ENCODE peak calls at places on chromosome 9, in ten cellular contexts. One of them, this sample, is unnamed.

GRCh38 chr9:76699966-76700365 is 64.3 kb upstream of the PCA3 start:
- DNase-seq in NCI-H460: no peak
- DNase-seq in brain microvascular endothelial cell: peak
- DNase-seq in NCI-H1694: no peak
- DNase-seq in stimulated activated CD4-positive, alpha-beta T cell treated with anti-CD3 and anti-CD28 coated beads, Interleukin-4, amount 100 ng/mL, for 4 hours: no peak
- DNase-seq in myocyte: peak
- DNase-seq in activated CD8-positive, alpha-beta memory T cell treated with anti-CD3 and anti-CD28 coated beads for 48 hours: no peak
- DNase-seq in ovary: no peak
- DNase-seq in neuronal stem cell: no peak
- DNase-seq in ascending aorta: no peak
- DNase-seq in this sample: no peak

GRCh38 chr9:95132406-95133350 is 184.8 kb downstream of the FANCC start:
- DNase-seq in brain microvascular endothelial cell: no peak
- DNase-seq in stimulated activated CD4-positive, alpha-beta T cell treated with anti-CD3 and anti-CD28 coated beads, Interleukin-4, amount 100 ng/mL, for 4 hours: no peak
- DNase-seq in myocyte: no peak
- DNase-seq in NCI-H1694: no peak
- DNase-seq in ovary: no peak
- DNase-seq in neuronal stem cell: no peak
- DNase-seq in NCI-H460: no peak
- DNase-seq in activated CD8-positive, alpha-beta memory T cell treated with anti-CD3 and anti-CD28 coated beads for 48 hours: no peak
- DNase-seq in ascending aorta: no peak
- DNase-seq in this sample: no peak

GRCh38 chr9:114487607-114488300 is 17.5 kb downstream of the WHRN start:
- DNase-seq in neuronal stem cell: peak
- DNase-seq in activated CD8-positive, alpha-beta memory T cell treated with anti-CD3 and anti-CD28 coated beads for 48 hours: peak
- DNase-seq in ovary: no peak
- DNase-seq in myocyte: peak
- DNase-seq in NCI-H1694: peak
- DNase-seq in brain microvascular endothelial cell: peak
- DNase-seq in ascending aorta: no peak
- DNase-seq in NCI-H460: peak
- DNase-seq in stimulated activated CD4-positive, alpha-beta T cell treated with anti-CD3 and anti-CD28 coated beads, Interleukin-4, amount 100 ng/mL, for 4 hours: peak
- DNase-seq in this sample: peak

GRCh38 chr9:101027733-101028345 is 688 bp upstream of the PLPPR1 start:
- DNase-seq in stimulated activated CD4-positive, alpha-beta T cell treated with anti-CD3 and anti-CD28 coated beads, Interleukin-4, amount 100 ng/mL, for 4 hours: no peak
- DNase-seq in activated CD8-positive, alpha-beta memory T cell treated with anti-CD3 and anti-CD28 coated beads for 48 hours: no peak
- DNase-seq in neuronal stem cell: peak
- DNase-seq in brain microvascular endothelial cell: no peak
- DNase-seq in myocyte: no peak
- DNase-seq in NCI-H460: no peak
- DNase-seq in ascending aorta: no peak
- DNase-seq in ovary: no peak
- DNase-seq in NCI-H1694: no peak
- DNase-seq in this sample: peak

GRCh38 chr9:70413427-70413797 is 1.0 kb downstream of the KLF9 start:
- DNase-seq in neuronal stem cell: no peak
- DNase-seq in brain microvascular endothelial cell: no peak
- DNase-seq in NCI-H1694: no peak
- DNase-seq in myocyte: no peak
- DNase-seq in ovary: no peak
- DNase-seq in NCI-H460: no peak
- DNase-seq in activated CD8-positive, alpha-beta memory T cell treated with anti-CD3 and anti-CD28 coated beads for 48 hours: no peak
- DNase-seq in stimulated activated CD4-positive, alpha-beta T cell treated with anti-CD3 and anti-CD28 coated beads, Interleukin-4, amount 100 ng/mL, for 4 hours: peak
- DNase-seq in ascending aorta: no peak
- DNase-seq in this sample: no peak

GRCh38 chr9:132672413-132672690 is 2.1 kb downstream of the GTF3C4 start:
- DNase-seq in ovary: no peak
- DNase-seq in brain microvascular endothelial cell: peak
- DNase-seq in myocyte: no peak
- DNase-seq in ascending aorta: no peak
- DNase-seq in activated CD8-positive, alpha-beta memory T cell treated with anti-CD3 and anti-CD28 coated beads for 48 hours: no peak
- DNase-seq in NCI-H1694: no peak
- DNase-seq in NCI-H460: no peak
- DNase-seq in neuronal stem cell: no peak
- DNase-seq in stimulated activated CD4-positive, alpha-beta T cell treated with anti-CD3 and anti-CD28 coated beads, Interleukin-4, amount 100 ng/mL, for 4 hours: no peak
- DNase-seq in this sample: no peak

GRCh38 chr9:133233681-133234432 is 24.8 kb upstream of the OBP2B start:
- DNase-seq in stimulated activated CD4-positive, alpha-beta T cell treated with anti-CD3 and anti-CD28 coated beads, Interleukin-4, amount 100 ng/mL, for 4 hours: no peak
- DNase-seq in brain microvascular endothelial cell: no peak
- DNase-seq in myocyte: no peak
- DNase-seq in ascending aorta: peak
- DNase-seq in activated CD8-positive, alpha-beta memory T cell treated with anti-CD3 and anti-CD28 coated beads for 48 hours: no peak
- DNase-seq in neuronal stem cell: no peak
- DNase-seq in ovary: peak
- DNase-seq in NCI-H460: no peak
- DNase-seq in NCI-H1694: no peak
- DNase-seq in this sample: no peak

GRCh38 chr9:75265525-75265972 is 177.2 kb downstream of the OSTF1 start:
- DNase-seq in brain microvascular endothelial cell: peak
- DNase-seq in stimulated activated CD4-positive, alpha-beta T cell treated with anti-CD3 and anti-CD28 coated beads, Interleukin-4, amount 100 ng/mL, for 4 hours: peak
- DNase-seq in ovary: no peak
- DNase-seq in neuronal stem cell: peak
- DNase-seq in NCI-H1694: no peak
- DNase-seq in myocyte: peak
- DNase-seq in ascending aorta: peak
- DNase-seq in NCI-H460: peak
- DNase-seq in activated CD8-positive, alpha-beta memory T cell treated with anti-CD3 and anti-CD28 coated beads for 48 hours: no peak
- DNase-seq in this sample: peak

GRCh38 chr9:118751848-118752223 is 617.4 kb downstream of the BRINP1 start:
- DNase-seq in ascending aorta: no peak
- DNase-seq in NCI-H1694: no peak
- DNase-seq in NCI-H460: no peak
- DNase-seq in activated CD8-positive, alpha-beta memory T cell treated with anti-CD3 and anti-CD28 coated beads for 48 hours: no peak
- DNase-seq in neuronal stem cell: no peak
- DNase-seq in brain microvascular endothelial cell: no peak
- DNase-seq in ovary: no peak
- DNase-seq in myocyte: no peak
- DNase-seq in stimulated activated CD4-positive, alpha-beta T cell treated with anti-CD3 and anti-CD28 coated beads, Interleukin-4, amount 100 ng/mL, for 4 hours: no peak
- DNase-seq in this sample: no peak

GRCh38 chr9:16721972-16722371 is 148.5 kb downstream of the BNC2 start:
- DNase-seq in NCI-H1694: no peak
- DNase-seq in neuronal stem cell: no peak
- DNase-seq in activated CD8-positive, alpha-beta memory T cell treated with anti-CD3 and anti-CD28 coated beads for 48 hours: no peak
- DNase-seq in brain microvascular endothelial cell: peak
- DNase-seq in NCI-H460: peak
- DNase-seq in myocyte: peak
- DNase-seq in ascending aorta: peak
- DNase-seq in stimulated activated CD4-positive, alpha-beta T cell treated with anti-CD3 and anti-CD28 coated beads, Interleukin-4, amount 100 ng/mL, for 4 hours: no peak
- DNase-seq in ovary: peak
- DNase-seq in this sample: no peak

GRCh38 chr9:127036437-127036836 is 86.0 kb downstream of the ANGPTL2 start:
- DNase-seq in NCI-H460: no peak
- DNase-seq in neuronal stem cell: no peak
- DNase-seq in myocyte: peak
- DNase-seq in NCI-H1694: no peak
- DNase-seq in activated CD8-positive, alpha-beta memory T cell treated with anti-CD3 and anti-CD28 coated beads for 48 hours: no peak
- DNase-seq in ascending aorta: no peak
- DNase-seq in stimulated activated CD4-positive, alpha-beta T cell treated with anti-CD3 and anti-CD28 coated beads, Interleukin-4, amount 100 ng/mL, for 4 hours: no peak
- DNase-seq in brain microvascular endothelial cell: no peak
- DNase-seq in ovary: no peak
- DNase-seq in this sample: no peak

GRCh38 chr9:83304686-83305085 is 233.5 kb downstream of the FRMD3 start:
- DNase-seq in NCI-H1694: peak
- DNase-seq in activated CD8-positive, alpha-beta memory T cell treated with anti-CD3 and anti-CD28 coated beads for 48 hours: no peak
- DNase-seq in ascending aorta: peak
- DNase-seq in NCI-H460: no peak
- DNase-seq in neuronal stem cell: no peak
- DNase-seq in ovary: peak
- DNase-seq in stimulated activated CD4-positive, alpha-beta T cell treated with anti-CD3 and anti-CD28 coated beads, Interleukin-4, amount 100 ng/mL, for 4 hours: no peak
- DNase-seq in brain microvascular endothelial cell: peak
- DNase-seq in myocyte: peak
- DNase-seq in this sample: peak

GRCh38 chr9:127796225-127796813 is 6.4 kb upstream of the FPGS start:
- DNase-seq in activated CD8-positive, alpha-beta memory T cell treated with anti-CD3 and anti-CD28 coated beads for 48 hours: no peak
- DNase-seq in NCI-H460: no peak
- DNase-seq in ascending aorta: no peak
- DNase-seq in ovary: peak
- DNase-seq in brain microvascular endothelial cell: no peak
- DNase-seq in neuronal stem cell: no peak
- DNase-seq in myocyte: peak
- DNase-seq in NCI-H1694: no peak
- DNase-seq in stimulated activated CD4-positive, alpha-beta T cell treated with anti-CD3 and anti-CD28 coated beads, Interleukin-4, amount 100 ng/mL, for 4 hours: no peak
- DNase-seq in this sample: no peak

GRCh38 chr9:38233796-38234355 is 158.6 kb upstream of the ALDH1B1 start:
- DNase-seq in NCI-H460: no peak
- DNase-seq in ascending aorta: no peak
- DNase-seq in NCI-H1694: no peak
- DNase-seq in activated CD8-positive, alpha-beta memory T cell treated with anti-CD3 and anti-CD28 coated beads for 48 hours: no peak
- DNase-seq in brain microvascular endothelial cell: no peak
- DNase-seq in neuronal stem cell: no peak
- DNase-seq in myocyte: no peak
- DNase-seq in stimulated activated CD4-positive, alpha-beta T cell treated with anti-CD3 and anti-CD28 coated beads, Interleukin-4, amount 100 ng/mL, for 4 hours: no peak
- DNase-seq in ovary: no peak
- DNase-seq in this sample: no peak

GRCh38 chr9:34590376-34591090 is 1.0 kb upstream of the CNTFR start:
- DNase-seq in NCI-H1694: no peak
- DNase-seq in myocyte: no peak
- DNase-seq in brain microvascular endothelial cell: no peak
- DNase-seq in neuronal stem cell: no peak
- DNase-seq in ascending aorta: peak
- DNase-seq in ovary: no peak
- DNase-seq in activated CD8-positive, alpha-beta memory T cell treated with anti-CD3 and anti-CD28 coated beads for 48 hours: no peak
- DNase-seq in stimulated activated CD4-positive, alpha-beta T cell treated with anti-CD3 and anti-CD28 coated beads, Interleukin-4, amount 100 ng/mL, for 4 hours: no peak
- DNase-seq in NCI-H460: no peak
- DNase-seq in this sample: no peak

GRCh38 chr9:115172105-115172504 is 54.1 kb upstream of the TNC start:
- DNase-seq in NCI-H460: no peak
- DNase-seq in brain microvascular endothelial cell: no peak
- DNase-seq in neuronal stem cell: no peak
- DNase-seq in ascending aorta: no peak
- DNase-seq in activated CD8-positive, alpha-beta memory T cell treated with anti-CD3 and anti-CD28 coated beads for 48 hours: no peak
- DNase-seq in myocyte: no peak
- DNase-seq in stimulated activated CD4-positive, alpha-beta T cell treated with anti-CD3 and anti-CD28 coated beads, Interleukin-4, amount 100 ng/mL, for 4 hours: no peak
- DNase-seq in ovary: no peak
- DNase-seq in NCI-H1694: no peak
- DNase-seq in this sample: no peak

GRCh38 chr9:122179690-122180074 is 20.0 kb downstream of the MORN5 start:
- DNase-seq in myocyte: no peak
- DNase-seq in NCI-H460: no peak
- DNase-seq in neuronal stem cell: no peak
- DNase-seq in ascending aorta: no peak
- DNase-seq in NCI-H1694: no peak
- DNase-seq in ovary: no peak
- DNase-seq in brain microvascular endothelial cell: no peak
- DNase-seq in stimulated activated CD4-positive, alpha-beta T cell treated with anti-CD3 and anti-CD28 coated beads, Interleukin-4, amount 100 ng/mL, for 4 hours: no peak
- DNase-seq in activated CD8-positive, alpha-beta memory T cell treated with anti-CD3 and anti-CD28 coated beads for 48 hours: no peak
- DNase-seq in this sample: no peak

GRCh38 chr9:85408494-85408893 is 333.3 kb downstream of the AGTPBP1 start:
- DNase-seq in NCI-H1694: no peak
- DNase-seq in activated CD8-positive, alpha-beta memory T cell treated with anti-CD3 and anti-CD28 coated beads for 48 hours: no peak
- DNase-seq in brain microvascular endothelial cell: no peak
- DNase-seq in myocyte: no peak
- DNase-seq in stimulated activated CD4-positive, alpha-beta T cell treated with anti-CD3 and anti-CD28 coated beads, Interleukin-4, amount 100 ng/mL, for 4 hours: no peak
- DNase-seq in ascending aorta: no peak
- DNase-seq in ovary: no peak
- DNase-seq in NCI-H460: no peak
- DNase-seq in neuronal stem cell: no peak
- DNase-seq in this sample: no peak

GRCh38 chr9:133699546-133699945 is 38.6 kb downstream of the SARDH start:
- DNase-seq in ascending aorta: no peak
- DNase-seq in myocyte: no peak
- DNase-seq in brain microvascular endothelial cell: no peak
- DNase-seq in ovary: no peak
- DNase-seq in NCI-H460: no peak
- DNase-seq in stimulated activated CD4-positive, alpha-beta T cell treated with anti-CD3 and anti-CD28 coated beads, Interleukin-4, amount 100 ng/mL, for 4 hours: no peak
- DNase-seq in NCI-H1694: no peak
- DNase-seq in neuronal stem cell: no peak
- DNase-seq in activated CD8-positive, alpha-beta memory T cell treated with anti-CD3 and anti-CD28 coated beads for 48 hours: no peak
- DNase-seq in this sample: no peak

GRCh38 chr9:99431103-99431502 is 209.0 kb downstream of the SEC61B start:
- DNase-seq in myocyte: peak
- DNase-seq in neuronal stem cell: no peak
- DNase-seq in ovary: no peak
- DNase-seq in NCI-H1694: no peak
- DNase-seq in brain microvascular endothelial cell: peak
- DNase-seq in stimulated activated CD4-positive, alpha-beta T cell treated with anti-CD3 and anti-CD28 coated beads, Interleukin-4, amount 100 ng/mL, for 4 hours: no peak
- DNase-seq in activated CD8-positive, alpha-beta memory T cell treated with anti-CD3 and anti-CD28 coated beads for 48 hours: no peak
- DNase-seq in ascending aorta: no peak
- DNase-seq in NCI-H460: no peak
- DNase-seq in this sample: no peak

GRCh38 chr9:3441197-3441816 is 84.5 kb downstream of the RFX3 start:
- DNase-seq in ascending aorta: no peak
- DNase-seq in stimulated activated CD4-positive, alpha-beta T cell treated with anti-CD3 and anti-CD28 coated beads, Interleukin-4, amount 100 ng/mL, for 4 hours: peak
- DNase-seq in ovary: no peak
- DNase-seq in activated CD8-positive, alpha-beta memory T cell treated with anti-CD3 and anti-CD28 coated beads for 48 hours: peak
- DNase-seq in NCI-H1694: peak
- DNase-seq in brain microvascular endothelial cell: peak
- DNase-seq in NCI-H460: peak
- DNase-seq in neuronal stem cell: no peak
- DNase-seq in myocyte: peak
- DNase-seq in this sample: peak

GRCh38 chr9:105877719-105878118 is 183.4 kb downstream of the TMEM38B start:
- DNase-seq in NCI-H1694: peak
- DNase-seq in neuronal stem cell: no peak
- DNase-seq in ovary: no peak
- DNase-seq in brain microvascular endothelial cell: no peak
- DNase-seq in NCI-H460: no peak
- DNase-seq in stimulated activated CD4-positive, alpha-beta T cell treated with anti-CD3 and anti-CD28 coated beads, Interleukin-4, amount 100 ng/mL, for 4 hours: no peak
- DNase-seq in ascending aorta: no peak
- DNase-seq in activated CD8-positive, alpha-beta memory T cell treated with anti-CD3 and anti-CD28 coated beads for 48 hours: no peak
- DNase-seq in myocyte: peak
- DNase-seq in this sample: no peak

GRCh38 chr9:92726971-92727715 is 37.5 kb downstream of the BICD2 start:
- DNase-seq in ovary: no peak
- DNase-seq in brain microvascular endothelial cell: peak
- DNase-seq in ascending aorta: peak
- DNase-seq in NCI-H1694: no peak
- DNase-seq in neuronal stem cell: no peak
- DNase-seq in myocyte: peak
- DNase-seq in stimulated activated CD4-positive, alpha-beta T cell treated with anti-CD3 and anti-CD28 coated beads, Interleukin-4, amount 100 ng/mL, for 4 hours: no peak
- DNase-seq in activated CD8-positive, alpha-beta memory T cell treated with anti-CD3 and anti-CD28 coated beads for 48 hours: no peak
- DNase-seq in NCI-H460: no peak
- DNase-seq in this sample: peak

GRCh38 chr9:136623849-136624183 is 38.9 kb upstream of the EGFL7 start:
- DNase-seq in NCI-H1694: no peak
- DNase-seq in NCI-H460: no peak
- DNase-seq in brain microvascular endothelial cell: no peak
- DNase-seq in myocyte: no peak
- DNase-seq in stimulated activated CD4-positive, alpha-beta T cell treated with anti-CD3 and anti-CD28 coated beads, Interleukin-4, amount 100 ng/mL, for 4 hours: no peak
- DNase-seq in neuronal stem cell: no peak
- DNase-seq in ovary: no peak
- DNase-seq in activated CD8-positive, alpha-beta memory T cell treated with anti-CD3 and anti-CD28 coated beads for 48 hours: no peak
- DNase-seq in ascending aorta: no peak
- DNase-seq in this sample: no peak

GRCh38 chr9:134371731-134372130 is 45.5 kb downstream of the RXRA start:
- DNase-seq in myocyte: no peak
- DNase-seq in stimulated activated CD4-positive, alpha-beta T cell treated with anti-CD3 and anti-CD28 coated beads, Interleukin-4, amount 100 ng/mL, for 4 hours: no peak
- DNase-seq in ascending aorta: peak
- DNase-seq in ovary: no peak
- DNase-seq in NCI-H1694: no peak
- DNase-seq in NCI-H460: peak
- DNase-seq in neuronal stem cell: no peak
- DNase-seq in brain microvascular endothelial cell: no peak
- DNase-seq in activated CD8-positive, alpha-beta memory T cell treated with anti-CD3 and anti-CD28 coated beads for 48 hours: no peak
- DNase-seq in this sample: no peak

GRCh38 chr9:78393340-78393739 is 96.4 kb downstream of the PSAT1 start:
- DNase-seq in neuronal stem cell: no peak
- DNase-seq in brain microvascular endothelial cell: no peak
- DNase-seq in ascending aorta: no peak
- DNase-seq in myocyte: no peak
- DNase-seq in stimulated activated CD4-positive, alpha-beta T cell treated with anti-CD3 and anti-CD28 coated beads, Interleukin-4, amount 100 ng/mL, for 4 hours: no peak
- DNase-seq in activated CD8-positive, alpha-beta memory T cell treated with anti-CD3 and anti-CD28 coated beads for 48 hours: no peak
- DNase-seq in ovary: no peak
- DNase-seq in NCI-H1694: no peak
- DNase-seq in NCI-H460: no peak
- DNase-seq in this sample: no peak

GRCh38 chr9:132074736-132075135 is 4.9 kb downstream of the MED27 start:
- DNase-seq in NCI-H460: no peak
- DNase-seq in stimulated activated CD4-positive, alpha-beta T cell treated with anti-CD3 and anti-CD28 coated beads, Interleukin-4, amount 100 ng/mL, for 4 hours: no peak
- DNase-seq in brain microvascular endothelial cell: peak
- DNase-seq in ascending aorta: peak
- DNase-seq in ovary: no peak
- DNase-seq in NCI-H1694: no peak
- DNase-seq in activated CD8-positive, alpha-beta memory T cell treated with anti-CD3 and anti-CD28 coated beads for 48 hours: no peak
- DNase-seq in neuronal stem cell: no peak
- DNase-seq in myocyte: no peak
- DNase-seq in this sample: no peak

GRCh38 chr9:78871452-78872331 is 574.8 kb downstream of the PSAT1 start:
- DNase-seq in neuronal stem cell: no peak
- DNase-seq in stimulated activated CD4-positive, alpha-beta T cell treated with anti-CD3 and anti-CD28 coated beads, Interleukin-4, amount 100 ng/mL, for 4 hours: no peak
- DNase-seq in NCI-H1694: no peak
- DNase-seq in myocyte: peak
- DNase-seq in ovary: no peak
- DNase-seq in activated CD8-positive, alpha-beta memory T cell treated with anti-CD3 and anti-CD28 coated beads for 48 hours: no peak
- DNase-seq in brain microvascular endothelial cell: peak
- DNase-seq in ascending aorta: no peak
- DNase-seq in NCI-H460: peak
- DNase-seq in this sample: no peak